ENCODE peak calls at places on chromosomes 6 and 20, in four cellular contexts. T is GM12878, H is K562, U is HepG2. V is an unnamed sample.

GRCh38 chr6:44446626-44447297 is 59.3 kb downstream of the CDC5L start:
- DNase-seq in T (no peak), H (no peak), U (peak), V (no peak)

GRCh38 chr6:135722679-135723078 is 128.8 kb upstream of the PDE7B start:
- DNase-seq in H (no peak), T (no peak), U (peak), V (peak)

GRCh38 chr6:89400050-89400449 is 12.0 kb downstream of the RRAGD start:
- DNase-seq in T (no peak), U (no peak), H (no peak), V (no peak)

GRCh38 chr20:6178537-6178936 is 55.7 kb upstream of the FERMT1 start:
- DNase-seq in U (peak), T (no peak), H (no peak), V (peak)

GRCh38 chr20:18172379-18172778 is 34.7 kb downstream of the KAT14 start:
- DNase-seq in H (no peak), T (no peak), U (no peak), V (no peak)

GRCh38 chr20:18650224-18650623 is 62.4 kb downstream of the DTD1 start:
- DNase-seq in T (no peak), H (no peak), U (no peak), V (no peak)

GRCh38 chr6:27290065-27290849 is 21.8 kb downstream of the POM121L2 start:
- DNase-seq in T (peak), U (peak), H (peak), V (no peak)

GRCh38 chr6:119717942-119718341 is 368.4 kb upstream of the MAN1A1 start:
- DNase-seq in H (no peak), T (no peak), U (no peak), V (no peak)

GRCh38 chr6:95143408-95144180 is 433.7 kb upstream of the MANEA start:
- DNase-seq in T (no peak), H (no peak), U (no peak), V (no peak)

GRCh38 chr6:29294499-29294914 is 7.0 kb upstream of the OR14J1 start:
- DNase-seq in H (no peak), T (no peak), U (no peak), V (no peak)

GRCh38 chr20:53739799-53740785 is 146.5 kb upstream of the ZNF217 start:
- DNase-seq in T (no peak), U (no peak), H (no peak), V (no peak)

GRCh38 chr20:45039470-45039811 is 61.5 kb downstream of the KCNS1 start:
- DNase-seq in U (no peak), H (no peak), T (no peak), V (no peak)

GRCh38 chr20:56693217-56693616 is 64.1 kb downstream of the TFAP2C start:
- DNase-seq in U (no peak), H (no peak), T (no peak), V (no peak)

GRCh38 chr20:61399433-61399832 is 147.4 kb downstream of the CDH4 start:
- DNase-seq in H (no peak), U (no peak), T (no peak), V (no peak)

GRCh38 chr6:15736023-15736696 is 73.3 kb upstream of the DTNBP1 start:
- DNase-seq in T (no peak), H (peak), U (no peak), V (no peak)

GRCh38 chr6:105757512-105758200 is 328.5 kb upstream of the PRDM1 start:
- DNase-seq in U (peak), H (no peak), T (peak), V (no peak)

GRCh38 chr6:30450908-30451818 is 38.1 kb upstream of the HLA-E start:
- DNase-seq in T (peak), U (peak), H (no peak), V (no peak)

GRCh38 chr6:1643111-1643510 is 33.4 kb downstream of the FOXC1 start:
- DNase-seq in T (no peak), H (no peak), U (no peak), V (no peak)

GRCh38 chr6:1645466-1646185 is 35.9 kb downstream of the FOXC1 start:
- DNase-seq in U (no peak), H (no peak), T (no peak), V (no peak)

GRCh38 chr6:1641391-1641790 is 31.7 kb downstream of the FOXC1 start:
- DNase-seq in U (no peak), T (no peak), H (peak), V (no peak)

GRCh38 chr6:1643830-1644445 is 34.2 kb downstream of the FOXC1 start:
- DNase-seq in H (no peak), T (no peak), U (no peak), V (no peak)

GRCh38 chr6:1644516-1644915 is 34.8 kb downstream of the FOXC1 start:
- DNase-seq in U (no peak), H (no peak), T (no peak), V (no peak)
- TF ChIP-seq BHLHE40 in U (no peak), H (no peak), T (no peak), V (no peak)

GRCh38 chr20:51534764-51535386 is 7.6 kb downstream of the NFATC2 start:
- DNase-seq in T (no peak), U (no peak), H (no peak), V (no peak)
- TF ChIP-seq POLR2AphosphoS2 in T (no peak), U (no peak), H (no peak), V (no peak)

DNA sequence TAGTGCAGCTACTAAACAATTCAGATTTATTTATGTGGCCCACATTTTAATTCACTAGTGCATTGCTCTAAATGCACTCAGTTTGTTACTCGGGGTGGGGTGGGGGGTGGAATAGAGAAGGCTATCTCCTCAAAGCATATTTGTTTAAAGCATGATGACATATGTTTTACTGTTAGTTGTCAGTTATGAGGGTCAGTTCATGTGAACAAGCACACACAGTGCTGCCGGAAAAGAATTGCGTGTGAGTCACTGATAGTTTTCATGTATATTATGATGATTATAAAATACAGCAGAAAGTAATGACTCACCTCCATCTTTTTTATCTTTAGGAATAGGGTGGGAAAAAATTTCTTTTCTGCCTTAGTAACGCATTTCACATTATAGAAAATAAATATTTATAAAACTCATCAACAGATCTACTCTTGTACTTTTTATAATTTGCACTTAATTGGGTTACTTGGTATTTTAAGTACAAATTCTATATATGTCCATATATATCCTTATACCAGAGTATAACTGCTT is 42.2 kb upstream of the STXBP5 start:
- DNase-seq in T (no peak), U (no peak), H (peak), V (peak)
- TF ChIP-seq BHLHE40 in T (no peak), U (no peak), H (peak), V (no peak)

GRCh38 chr6:1552296-1552761 is 57.4 kb upstream of the FOXC1 start:
- DNase-seq in U (peak), T (no peak), H (peak), V (peak)
- TF ChIP-seq POLR2AphosphoS2 in U (no peak), T (no peak), H (no peak), V (no peak)

GRCh38 chr6:112144145-112144926 is 56.9 kb downstream of the FAM229B start:
- DNase-seq in U (peak), H (no peak), T (no peak), V (no peak)

GRCh38 chr6:112139052-112139451 is 51.7 kb downstream of the FAM229B start:
- DNase-seq in T (no peak), U (no peak), H (no peak), V (no peak)

GRCh38 chr6:112145080-112145573 is 57.7 kb downstream of the FAM229B start:
- DNase-seq in H (no peak), T (no peak), U (peak), V (no peak)

DNA sequence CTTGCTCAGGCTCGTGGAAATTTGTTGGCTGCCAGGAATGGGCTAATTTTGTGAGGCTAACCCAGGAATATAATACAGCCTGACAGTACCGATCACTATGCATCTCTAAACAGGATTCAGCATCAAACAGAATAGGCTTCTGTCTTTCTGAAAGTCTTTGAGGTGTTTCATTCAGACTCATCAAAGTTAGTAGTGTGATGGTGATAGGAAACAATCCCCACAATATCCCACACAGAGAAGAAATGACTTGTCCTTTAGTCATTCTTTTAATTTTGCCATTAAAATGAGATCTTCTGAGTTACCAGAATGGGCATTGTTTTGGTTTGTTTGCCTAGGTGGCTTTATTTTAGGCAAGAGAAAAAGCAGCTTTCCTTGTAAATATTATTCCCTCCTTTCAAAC is 54.3 kb downstream of the FAM229B start:
- DNase-seq in H (no peak), U (no peak), T (no peak), V (no peak)
- TF ChIP-seq BHLHE40 in H (no peak), U (no peak), T (no peak), V (no peak)

GRCh38 chr6:41976794-41977484 is 35.3 kb upstream of the CCND3 start:
- DNase-seq in T (no peak), H (no peak), U (peak), V (peak)
- TF ChIP-seq POLR2AphosphoS2 in T (no peak), H (no peak), U (no peak), V (no peak)

GRCh38 chr6:83867527-83868161 is 8.2 kb downstream of the CYB5R4 start:
- DNase-seq in U (no peak), H (no peak), T (no peak), V (no peak)
- TF ChIP-seq BHLHE40 in U (no peak), H (peak), T (no peak), V (peak)

GRCh38 chr6:169342655-169343054 is 89.0 kb upstream of the THBS2 start:
- DNase-seq in H (no peak), U (no peak), T (no peak), V (no peak)

GRCh38 chr6:169341706-169342105 is 88.1 kb upstream of the THBS2 start:
- DNase-seq in T (no peak), H (no peak), U (no peak), V (no peak)

GRCh38 chr6:169343886-169344525 is 90.4 kb upstream of the THBS2 start:
- DNase-seq in T (no peak), H (no peak), U (no peak), V (no peak)

GRCh38 chr6:169344651-169345050 is 91.0 kb upstream of the THBS2 start:
- DNase-seq in H (no peak), U (no peak), T (no peak), V (no peak)

GRCh38 chr6:169345198-169345597 is 91.6 kb upstream of the THBS2 start:
- DNase-seq in H (no peak), U (no peak), T (no peak), V (no peak)
- TF ChIP-seq POLR2AphosphoS2 in H (no peak), U (no peak), T (no peak), V (no peak)

GRCh38 chr6:3443221-3443515 is 13.7 kb downstream of the SLC22A23 start:
- DNase-seq in H (no peak), U (no peak), T (no peak), V (no peak)

GRCh38 chr6:3444276-3445088 is 12.4 kb downstream of the SLC22A23 start:
- DNase-seq in U (peak), T (no peak), H (no peak), V (no peak)

GRCh38 chr6:3440911-3441310 is 15.9 kb downstream of the SLC22A23 start:
- DNase-seq in T (no peak), H (no peak), U (no peak), V (no peak)

GRCh38 chr6:3439961-3440360 is 16.9 kb downstream of the SLC22A23 start:
- DNase-seq in T (no peak), H (no peak), U (no peak), V (no peak)

DNA sequence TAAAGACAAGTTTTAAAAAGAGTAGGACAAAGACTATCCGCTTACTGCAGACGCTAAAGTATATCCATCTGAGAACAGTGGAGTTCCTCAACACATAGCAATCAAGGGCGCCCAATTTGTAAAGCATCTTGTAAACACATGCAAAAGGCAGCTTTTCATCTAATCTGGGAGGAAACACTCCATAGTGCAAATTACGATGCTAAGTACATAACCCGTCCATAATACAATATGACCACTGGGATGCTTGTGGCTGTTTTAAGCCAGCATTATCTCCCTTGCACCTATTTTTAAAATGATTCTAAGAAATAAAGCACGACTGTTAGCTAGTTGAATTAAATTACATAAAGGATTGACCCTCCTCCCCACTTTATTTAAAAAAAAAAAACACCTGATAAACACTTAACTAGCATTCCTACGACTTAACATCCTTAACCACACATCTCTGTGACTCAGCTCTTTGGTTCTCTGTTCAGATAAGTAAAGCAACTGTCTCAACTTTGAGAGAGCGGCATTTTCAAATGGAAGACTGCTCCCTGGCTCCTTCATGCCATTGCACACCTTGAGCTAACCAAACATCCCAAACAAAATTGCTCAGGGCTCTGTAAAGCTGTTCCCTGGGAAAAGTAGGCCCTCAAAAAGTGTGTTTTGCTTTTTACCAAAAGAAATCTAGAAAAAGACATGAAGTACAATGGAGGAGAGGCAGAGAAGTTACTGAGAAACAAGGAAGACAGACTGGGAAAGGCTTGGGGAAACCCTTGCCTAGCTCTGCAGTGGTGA is 14.2 kb downstream of the SLC22A23 start:
- DNase-seq in H (peak), U (no peak), T (no peak), V (no peak)
- TF ChIP-seq BHLHE40 in H (no peak), U (no peak), T (no peak), V (no peak)

DNA sequence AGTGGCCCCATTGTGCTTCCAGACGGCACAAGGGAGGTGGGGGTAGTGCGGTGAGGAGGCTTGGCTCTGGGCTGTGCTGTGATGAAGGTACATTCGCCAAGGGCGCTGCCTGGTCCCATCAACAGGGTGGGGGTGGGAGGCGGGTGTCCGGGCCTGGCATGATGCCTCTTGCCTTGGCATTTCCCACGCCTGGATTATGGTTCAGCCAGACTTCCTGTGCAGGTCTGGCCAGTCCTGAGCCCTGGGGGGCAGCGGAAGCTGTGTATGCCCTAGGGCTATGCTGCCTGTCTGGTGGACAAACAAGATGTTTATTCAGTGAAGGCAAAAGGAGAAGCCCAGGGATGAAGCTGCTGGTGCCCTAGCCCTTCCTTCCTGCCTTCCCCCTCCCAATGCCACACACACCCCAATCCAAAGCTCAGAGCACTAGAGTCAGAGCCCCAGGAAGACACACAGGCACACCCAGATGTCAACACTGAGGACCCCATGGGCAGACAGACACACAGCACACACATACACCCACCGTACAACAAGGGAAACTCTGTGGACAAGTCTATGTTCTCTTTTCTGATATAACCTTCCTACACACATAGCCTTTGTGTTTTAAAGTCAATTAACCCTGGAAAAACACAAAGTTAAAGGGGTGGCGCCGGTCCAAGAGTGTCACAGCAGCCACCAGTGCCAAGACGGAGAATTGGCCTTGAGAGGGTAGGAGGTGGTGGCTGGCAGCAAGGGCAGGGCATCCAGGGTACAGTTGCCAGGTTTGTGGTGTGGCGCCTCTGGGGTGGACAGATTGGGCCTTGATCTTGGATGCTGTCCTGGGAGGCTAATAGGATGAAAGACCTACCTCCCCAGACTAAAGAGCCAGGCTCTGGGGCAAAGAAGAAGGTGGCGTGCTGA is 54.7 kb upstream of the SAYSD1 start:
- DNase-seq in T (no peak), H (no peak), U (no peak), V (no peak)
- TF ChIP-seq POLR2AphosphoS2 in T (no peak), H (no peak), U (no peak), V (no peak)

V was measured in A549.